ENCODE peak calls at places on chromosomes 11 and 22, in four cellular contexts. S is choroid plexus epithelial cell; N is CD4-positive, alpha-beta T cell; P is right lobe of liver. D is an unnamed sample.

GRCh38 chr11:104565581-104565956 is 332.7 kb downstream of the CASP12 start:
- DNase-seq in S (no peak), N (no peak), P (no peak), D (no peak)

GRCh38 chr11:128732471-128733277 is 38.8 kb downstream of the FLI1 start:
- DNase-seq in S (no peak), N (no peak), P (no peak), D (no peak)

GRCh38 chr11:101010899-101011298 is 118.7 kb downstream of the PGR start:
- DNase-seq in S (peak; percentile 14), N (no peak), P (no peak), D (no peak)

GRCh38 chr11:13668102-13668956 is at the start of gene FAR1:
- DNase-seq in S (peak; percentile 100), N (peak; percentile 90), P (peak; percentile 94), D (peak; percentile 100)

GRCh38 chr11:100316990-100317389 is 370.1 kb upstream of the ARHGAP42 start:
- DNase-seq in S (no peak), N (no peak), P (no peak), D (no peak)

GRCh38 chr11:71489311-71490043 is 36.5 kb downstream of the NADSYN1 start:
- DNase-seq in S (peak; percentile 80), N (no peak), P (peak; percentile 59), D (peak; percentile 43)

GRCh38 chr11:45565589-45565988 is 99.8 kb downstream of the CHST1 start:
- DNase-seq in S (no peak), N (no peak), P (no peak), D (no peak)

GRCh38 chr11:122488892-122489291 is 166.6 kb upstream of the UBASH3B start:
- DNase-seq in S (no peak), N (no peak), P (no peak), D (no peak)

GRCh38 chr11:70525006-70525405 is 126.7 kb downstream of the CTTN start:
- DNase-seq in S (no peak), N (no peak), P (peak; percentile 8), D (no peak)

GRCh38 chr11:117670924-117671323 is 126.1 kb downstream of the DSCAML1 start:
- DNase-seq in S (no peak), N (no peak), P (no peak), D (no peak)

GRCh38 chr11:22082178-22082577 is 110.7 kb upstream of the ANO5 start:
- DNase-seq in S (no peak), N (no peak), P (no peak), D (no peak)

GRCh38 chr11:90639687-90640086 is 416.8 kb upstream of the CHORDC1 start:
- DNase-seq in S (peak; percentile 60), N (no peak), P (no peak), D (peak; percentile 20)

GRCh38 chr22:29116397-29117123 is 43.7 kb downstream of the KREMEN1 start:
- DNase-seq in S (no peak), N (no peak), P (no peak), D (no peak)

GRCh38 chr11:46127150-46127638 is 5.9 kb upstream of the PHF21A start:
- DNase-seq in S (peak; percentile 80), N (peak; percentile 27), P (peak; percentile 27), D (peak; percentile 32)

GRCh38 chr11:117535870-117536411 is 208.3 kb downstream of the CEP164 start:
- DNase-seq in S (no peak), N (no peak), P (no peak), D (no peak)

GRCh38 chr11:128728767-128729587 is 35.1 kb downstream of the FLI1 start:
- DNase-seq in S (no peak), N (no peak), P (no peak), D (no peak)

GRCh38 chr11:62791501-62792192 is at the start of gene TMEM223:
- DNase-seq in S (peak; percentile 84), N (peak; percentile 85), P (peak; percentile 93), D (peak; percentile 82)
- TF ChIP-seq CTCF in S (no peak), N (no peak), P (peak; percentile 32), D (no peak)

GRCh38 chr11:102452461-102453285 is at the start of gene TMEM123:
- DNase-seq in S (peak; percentile 50), N (peak; percentile 83), P (peak; percentile 92), D (peak; percentile 65)
- TF ChIP-seq CTCF in S (no peak), N (no peak), P (peak; percentile 15), D (no peak)

DNA sequence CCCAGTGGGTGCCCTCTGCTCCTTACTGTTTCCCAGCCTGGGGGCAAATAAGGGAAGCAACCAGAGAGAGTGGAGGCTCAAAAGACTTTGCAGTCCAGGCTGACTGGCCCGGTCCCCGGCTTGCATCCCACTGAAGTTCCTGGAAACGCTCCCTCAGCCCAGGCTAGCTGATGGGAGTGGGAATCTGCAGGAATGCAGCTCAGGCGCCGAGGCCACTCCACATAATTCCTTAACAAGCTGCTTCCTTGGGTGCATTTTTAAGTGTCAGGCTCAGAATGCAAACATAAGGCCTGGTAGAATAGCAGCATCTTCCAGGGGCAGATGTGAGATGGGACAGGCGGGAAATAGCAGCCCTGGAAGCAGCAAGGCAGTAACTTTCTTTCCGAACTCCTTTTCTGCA is 39.1 kb downstream of the RPL27A start:
- DNase-seq in S (no peak), N (no peak), P (no peak), D (no peak)
- TF ChIP-seq CTCF in S (no peak), N (no peak), P (no peak), D (no peak)

DNA sequence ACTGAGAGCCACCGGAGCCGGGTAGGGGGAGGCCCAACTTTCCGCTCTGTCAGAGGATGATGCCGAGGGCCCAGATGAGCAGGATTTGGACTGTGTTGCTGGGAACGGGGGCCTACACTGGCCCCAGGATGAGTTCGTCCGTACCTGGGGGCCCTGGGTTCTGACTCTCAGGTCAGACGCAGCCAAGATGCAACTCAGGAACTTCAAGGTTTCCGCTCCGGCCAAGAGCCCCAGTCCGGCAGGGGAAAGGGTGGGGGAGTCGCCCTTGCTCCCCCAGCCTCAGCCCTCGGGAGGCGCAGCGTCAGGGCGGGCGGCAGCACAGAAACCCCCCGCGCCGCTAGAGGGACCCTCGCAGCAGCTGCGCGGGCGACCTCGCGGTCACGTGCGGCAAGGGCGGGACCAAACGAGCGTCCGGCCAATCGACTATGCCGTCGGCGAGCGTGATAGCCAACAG is 241 bp upstream of the ARL2 start:
- DNase-seq in S (peak; percentile 90), N (peak; percentile 73), P (peak; percentile 94), D (peak; percentile 90)
- TF ChIP-seq CTCF in S (no peak), N (peak; percentile 74), P (no peak), D (no peak)

GRCh38 chr22:20967697-20968201 is 694 bp downstream of the AIFM3 start:
- DNase-seq in S (no peak), N (no peak), P (no peak), D (no peak)
- TF ChIP-seq CTCF in S (no peak), N (no peak), P (no peak), D (no peak)

GRCh38 chr22:39502109-39502788 is at the start of gene MIEF1:
- DNase-seq in S (peak; percentile 95), N (peak; percentile 80), P (peak; percentile 99), D (peak; percentile 95)
- TF ChIP-seq CTCF in S (no peak), N (no peak), P (no peak), D (peak; percentile 8)